ENCODE peak calls at places on chromosomes 13 and 19, in nine cellular contexts. W, B, I, H, M, C, G, P and Z are unnamed samples.

GRCh38 chr13:31038834-31039552 is 106.5 kb downstream of the TEX26 start:
- DNase-seq in B (no peak), G (peak), I (no peak), W (no peak), H (peak), C (no peak), P (no peak), M (no peak), Z (peak)

GRCh38 chr13:29270536-29271045 is 324.9 kb downstream of the SLC7A1 start:
- DNase-seq in P (no peak), W (no peak), H (no peak), B (no peak), I (no peak), C (no peak), G (no peak), M (no peak), Z (no peak)

GRCh38 chr19:17948474-17948966 is 15.7 kb downstream of the CCDC124 start:
- DNase-seq in C (no peak), B (no peak), G (no peak), M (no peak), H (peak), I (no peak), P (no peak), W (no peak), Z (no peak)

GRCh38 chr13:100040196-100040595 is 48.7 kb upstream of the PCCA start:
- DNase-seq in H (no peak), G (no peak), P (no peak), C (no peak), B (no peak), M (no peak), I (no peak), W (no peak), Z (no peak)

GRCh38 chr13:33696530-33696929 is 121.4 kb upstream of the RFC3 start:
- DNase-seq in B (no peak), G (no peak), H (no peak), W (no peak), C (no peak), I (no peak), M (no peak), P (no peak), Z (no peak)

GRCh38 chr19:1085053-1085658 is 10.0 kb downstream of the POLR2E start:
- DNase-seq in B (no peak), G (no peak), C (no peak), M (no peak), I (no peak), H (no peak), W (no peak), P (no peak), Z (no peak)

GRCh38 chr19:8363803-8364771 is at the start of gene ANGPTL4:
- DNase-seq in W (peak), P (peak), I (peak), G (peak), B (peak), M (peak), C (peak), H (peak), Z (peak)

GRCh38 chr19:54521022-54521859 is 18.6 kb downstream of the LAIR2 start:
- DNase-seq in W (no peak), M (no peak), I (no peak), P (no peak), G (no peak), H (no peak), B (no peak), C (no peak), Z (no peak)

GRCh38 chr13:44667950-44668349 is 91.8 kb upstream of the TSC22D1 start:
- DNase-seq in G (peak), I (no peak), H (peak), W (no peak), B (no peak), P (no peak), C (no peak), M (no peak), Z (no peak)

GRCh38 chr19:2986951-2987491 is 9.7 kb downstream of the TLE6 start:
- DNase-seq in B (no peak), P (no peak), W (no peak), I (no peak), C (no peak), M (no peak), G (no peak), H (peak), Z (no peak)

GRCh38 chr19:44809856-44810554 is 1.1 kb downstream of the BCAM start:
- DNase-seq in H (no peak), G (no peak), I (no peak), W (no peak), B (peak), C (no peak), M (no peak), P (no peak), Z (no peak)